ENCODE peak calls at places on chromosomes 4 and X, in four cellular contexts. One of them, this sample, is unnamed.

GRCh38 chr4:183960021-183960420 is 54.9 kb downstream of the STOX2 start:
- DNase-seq in K562: peak; percentile 6
- DNase-seq in HepG2: no peak
- DNase-seq in GM12878: no peak
- DNase-seq in this sample: peak; percentile 21

GRCh38 chrX:149392896-149393295 is 112.2 kb downstream of the IDS start:
- DNase-seq in K562: no peak
- DNase-seq in HepG2: peak; percentile 0
- DNase-seq in GM12878: no peak
- DNase-seq in this sample: no peak

GRCh38 chr4:123477804-123478209 is 81.2 kb downstream of the SPRY1 start:
- DNase-seq in K562: no peak
- DNase-seq in HepG2: peak; percentile 41
- DNase-seq in GM12878: no peak
- DNase-seq in this sample: no peak

GRCh38 chrX:31423575-31424284 is 351.9 kb upstream of the FTHL17 start:
- DNase-seq in K562: peak; percentile 40
- DNase-seq in HepG2: peak; percentile 15
- DNase-seq in GM12878: no peak
- DNase-seq in this sample: peak; percentile 23

GRCh38 chr4:3433138-3433869 is 8.5 kb upstream of the HGFAC start:
- DNase-seq in K562: no peak
- DNase-seq in HepG2: no peak
- DNase-seq in GM12878: no peak
- DNase-seq in this sample: no peak

GRCh38 chr4:73730854-73731253 is 9.5 kb upstream of the CXCL8 start:
- DNase-seq in K562: no peak
- DNase-seq in HepG2: no peak
- DNase-seq in GM12878: no peak
- DNase-seq in this sample: no peak

GRCh38 chr4:142516686-142517145 is 329.4 kb downstream of the INPP4B start:
- DNase-seq in K562: no peak
- DNase-seq in HepG2: no peak
- DNase-seq in GM12878: no peak
- DNase-seq in this sample: no peak

GRCh38 chr4:47213539-47213938 is 182.2 kb downstream of the GABRB1 start:
- DNase-seq in K562: no peak
- DNase-seq in HepG2: no peak
- DNase-seq in GM12878: no peak
- DNase-seq in this sample: no peak

GRCh38 chrX:14027031-14027430 is 2.7 kb downstream of the GEMIN8 start:
- DNase-seq in K562: no peak
- DNase-seq in HepG2: no peak
- DNase-seq in GM12878: no peak
- DNase-seq in this sample: no peak

GRCh38 chr4:81352476-81352875 is 119.2 kb downstream of the RASGEF1B start:
- DNase-seq in K562: no peak
- DNase-seq in HepG2: no peak
- DNase-seq in GM12878: no peak
- DNase-seq in this sample: no peak

GRCh38 chr4:15955670-15956069 is 7.3 kb downstream of the FGFBP2 start:
- DNase-seq in K562: no peak
- DNase-seq in HepG2: no peak
- DNase-seq in GM12878: no peak
- DNase-seq in this sample: no peak

GRCh38 chrX:74578137-74578536 is 36.3 kb downstream of the RLIM start:
- DNase-seq in K562: no peak
- DNase-seq in HepG2: no peak
- DNase-seq in GM12878: no peak
- DNase-seq in this sample: no peak

GRCh38 chr4:100984901-100985300 is 362.4 kb downstream of the PPP3CA start:
- DNase-seq in K562: no peak
- DNase-seq in HepG2: no peak
- DNase-seq in GM12878: no peak
- DNase-seq in this sample: no peak

GRCh38 chr4:96326846-96327245 is 487.0 kb downstream of the PDHA2 start:
- DNase-seq in K562: no peak
- DNase-seq in HepG2: no peak
- DNase-seq in GM12878: no peak
- DNase-seq in this sample: no peak

GRCh38 chrX:66731398-66731797 is 92.5 kb upstream of the EDA2R start:
- DNase-seq in K562: peak; percentile 26
- DNase-seq in HepG2: peak; percentile 12
- DNase-seq in GM12878: peak; percentile 3
- DNase-seq in this sample: no peak

GRCh38 chrX:37348237-37349130 is 680 bp upstream of the PRRG1 start:
- DNase-seq in K562: no peak
- DNase-seq in HepG2: no peak
- DNase-seq in GM12878: no peak
- DNase-seq in this sample: no peak

GRCh38 chr4:1584498-1584897 is 99.6 kb downstream of the FAM53A start:
- DNase-seq in K562: no peak
- DNase-seq in HepG2: no peak
- DNase-seq in GM12878: no peak
- DNase-seq in this sample: peak; percentile 8

GRCh38 chrX:109890910-109891502 is 111.9 kb upstream of the TMEM164 start:
- DNase-seq in K562: peak; percentile 83
- DNase-seq in HepG2: peak; percentile 43
- DNase-seq in GM12878: no peak
- DNase-seq in this sample: peak; percentile 70
- TF ChIP-seq TCF7 in K562: no peak
- TF ChIP-seq TCF7 in HepG2: no peak
- TF ChIP-seq TCF7 in GM12878: no peak
- TF ChIP-seq TCF7 in this sample: no peak

DNA sequence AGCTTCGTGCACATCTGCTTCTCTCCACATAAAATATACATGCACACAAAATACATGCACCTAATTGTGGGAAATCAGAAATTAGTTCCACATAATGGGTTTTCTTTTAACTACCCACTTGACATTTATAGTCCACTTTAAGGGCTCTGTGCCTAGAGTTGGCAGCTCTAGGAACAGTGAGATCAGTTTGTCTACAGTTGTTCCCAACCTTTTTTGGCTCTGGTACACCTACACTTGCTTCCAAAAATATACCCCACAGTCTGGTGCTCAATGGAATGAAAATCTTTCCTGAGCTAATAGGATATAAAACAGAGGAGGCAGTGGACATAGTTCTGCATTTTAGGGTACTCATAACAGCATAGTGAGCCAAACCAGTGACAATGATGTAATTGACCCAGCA is 36.1 kb downstream of the HDAC8 start:
- DNase-seq in K562: no peak
- DNase-seq in HepG2: no peak
- DNase-seq in GM12878: no peak
- DNase-seq in this sample: no peak
- TF ChIP-seq TCF7 in K562: no peak
- TF ChIP-seq TCF7 in HepG2: no peak
- TF ChIP-seq TCF7 in GM12878: no peak
- TF ChIP-seq TCF7 in this sample: no peak

GRCh38 chr4:33825685-33826084 is 2418.6 kb downstream of the ARAP2 start:
- DNase-seq in K562: no peak
- DNase-seq in HepG2: no peak
- DNase-seq in GM12878: no peak
- DNase-seq in this sample: no peak
- TF ChIP-seq TCF7 in K562: no peak
- TF ChIP-seq TCF7 in HepG2: no peak
- TF ChIP-seq TCF7 in GM12878: no peak
- TF ChIP-seq TCF7 in this sample: no peak

GRCh38 chr4:140047017-140047640 is 106.9 kb downstream of the MAML3 start:
- DNase-seq in K562: no peak
- DNase-seq in HepG2: no peak
- DNase-seq in GM12878: no peak
- DNase-seq in this sample: peak; percentile 12

GRCh38 chr4:140046037-140046436 is 107.9 kb downstream of the MAML3 start:
- DNase-seq in K562: no peak
- DNase-seq in HepG2: no peak
- DNase-seq in GM12878: no peak
- DNase-seq in this sample: no peak

GRCh38 chr4:140044314-140044991 is 109.5 kb downstream of the MAML3 start:
- DNase-seq in K562: no peak
- DNase-seq in HepG2: no peak
- DNase-seq in GM12878: no peak
- DNase-seq in this sample: no peak

GRCh38 chr4:140046573-140046972 is 107.4 kb downstream of the MAML3 start:
- DNase-seq in K562: no peak
- DNase-seq in HepG2: no peak
- DNase-seq in GM12878: no peak
- DNase-seq in this sample: no peak

GRCh38 chr4:140042634-140043033 is 111.3 kb downstream of the MAML3 start:
- DNase-seq in K562: no peak
- DNase-seq in HepG2: no peak
- DNase-seq in GM12878: no peak
- DNase-seq in this sample: no peak
- TF ChIP-seq TCF7 in K562: no peak
- TF ChIP-seq TCF7 in HepG2: no peak
- TF ChIP-seq TCF7 in GM12878: no peak
- TF ChIP-seq TCF7 in this sample: no peak

DNA sequence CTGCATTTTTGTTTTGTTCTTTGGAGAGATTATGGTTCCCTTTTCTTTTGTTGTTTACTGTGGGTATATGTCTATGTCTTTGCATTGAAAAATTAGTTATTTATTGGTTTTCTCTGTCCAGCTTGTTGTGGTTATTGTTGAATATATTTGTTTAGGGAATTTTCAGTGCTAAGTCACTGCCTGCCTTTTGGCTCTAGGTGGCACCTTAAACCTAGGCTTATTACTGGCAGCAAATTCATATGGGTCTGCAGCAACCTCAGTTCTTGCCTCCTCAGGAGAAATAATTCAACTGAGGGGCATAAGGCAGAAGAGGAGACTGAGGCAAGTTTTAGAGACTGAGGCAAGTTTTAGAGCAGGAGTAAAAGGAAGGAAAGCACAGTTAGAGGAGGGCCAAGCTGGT is 1157.3 kb upstream of the AGA start:
- DNase-seq in K562: no peak
- DNase-seq in HepG2: no peak
- DNase-seq in GM12878: no peak
- DNase-seq in this sample: no peak
- TF ChIP-seq TCF7 in K562: no peak
- TF ChIP-seq TCF7 in HepG2: no peak
- TF ChIP-seq TCF7 in GM12878: no peak
- TF ChIP-seq TCF7 in this sample: no peak